ENCODE peak calls at places on chromosomes 6 and 20, in four cellular contexts. I is IMR-90, C is esophagus squamous epithelium, X is heart right ventricle. W is an unnamed sample.

GRCh38 chr6:8139451-8139850 is 37.1 kb upstream of the EEF1E1 start:
- DNase-seq in X (no peak), I (no peak), C (no peak), W (no peak)

GRCh38 chr6:162344935-162345599 is 382.5 kb downstream of the PRKN start:
- DNase-seq in C (no peak), I (no peak), X (no peak), W (no peak)

GRCh38 chr6:89117285-89118108 is at the start of gene SRSF12:
- DNase-seq in I (peak), X (peak), C (no peak), W (no peak)

GRCh38 chr20:44692932-44693476 is 22.2 kb upstream of the CCN5 start:
- DNase-seq in C (no peak), X (peak), I (peak), W (no peak)

GRCh38 chr6:170106906-170107525 is 183.9 kb downstream of the DLL1 start:
- DNase-seq in X (peak), I (no peak), C (no peak), W (no peak)

GRCh38 chr6:148242180-148242579 is 100.5 kb upstream of the SASH1 start:
- DNase-seq in X (peak), C (no peak), I (no peak), W (no peak)

GRCh38 chr6:162825597-162825996 is 97.8 kb downstream of the PACRG start:
- DNase-seq in I (no peak), X (no peak), C (no peak), W (no peak)

GRCh38 chr20:19816386-19816785 is 58.3 kb downstream of the RIN2 start:
- DNase-seq in I (no peak), C (no peak), X (no peak), W (no peak)

GRCh38 chr6:82442320-82442719 is 78.7 kb downstream of the TPBG start:
- DNase-seq in I (no peak), C (no peak), X (no peak), W (no peak)

GRCh38 chr20:4006640-4007039 is 8.7 kb downstream of the RNF24 start:
- DNase-seq in X (peak), I (no peak), C (no peak), W (no peak)

GRCh38 chr6:49606696-49607390 is 29.8 kb downstream of the RHAG start:
- DNase-seq in I (peak), C (no peak), X (peak), W (no peak)

GRCh38 chr6:130787726-130788500 is 39.3 kb upstream of the SMLR1 start:
- DNase-seq in X (no peak), C (no peak), I (no peak), W (no peak)

GRCh38 chr6:159061805-159062563 is 17.2 kb upstream of the TAGAP start:
- DNase-seq in I (no peak), X (no peak), C (no peak), W (peak)
- TF ChIP-seq CTCF in I (no peak), X (no peak), C (no peak), W (no peak)

GRCh38 chr6:2760882-2761842 is 4.0 kb upstream of the WRNIP1 start:
- DNase-seq in C (no peak), I (no peak), X (no peak), W (no peak)
- TF ChIP-seq CTCF in C (peak), I (peak), X (peak), W (peak)

DNA sequence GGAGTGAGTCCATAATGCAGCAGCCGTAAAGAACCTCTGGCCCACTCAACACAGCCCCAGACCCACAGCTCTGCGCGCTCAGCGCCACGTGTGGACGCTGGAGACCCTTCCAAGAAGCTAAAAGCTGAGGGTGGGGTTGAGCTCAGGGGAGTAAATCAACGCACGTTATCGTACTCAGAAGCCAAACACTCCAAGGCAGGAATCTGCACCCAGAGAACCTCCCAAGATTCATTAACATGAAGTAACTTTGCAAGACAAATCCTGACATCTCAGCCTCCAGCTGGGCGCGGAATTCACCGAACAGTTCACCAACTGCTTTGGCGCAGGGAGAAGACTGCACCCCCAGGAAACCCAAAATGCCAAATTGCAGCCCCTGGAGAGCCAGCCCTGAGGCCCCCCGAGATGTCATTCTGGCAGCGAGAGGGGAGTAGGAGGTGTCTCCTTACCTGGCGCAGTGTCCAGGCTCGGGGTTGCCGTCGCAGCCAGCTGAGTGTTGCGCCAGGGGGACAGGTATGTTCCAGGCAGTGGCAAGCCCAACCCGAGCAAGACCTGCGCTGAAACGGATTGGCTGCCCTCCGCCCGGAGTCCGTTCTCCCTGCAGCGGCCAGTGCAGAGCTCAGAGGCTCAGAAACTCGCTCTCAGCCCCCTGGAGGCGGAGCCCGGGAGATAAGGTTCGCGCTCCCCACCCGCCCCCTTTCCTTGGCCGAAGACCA is at the start of gene COL21A1:
- DNase-seq in I (no peak), X (peak), C (no peak), W (no peak)
- TF ChIP-seq CTCF in I (peak), X (peak), C (peak), W (peak)

GRCh38 chr6:112116215-112116614 is 28.8 kb downstream of the FAM229B start:
- DNase-seq in C (no peak), I (no peak), X (no peak), W (no peak)
- TF ChIP-seq CTCF in C (no peak), I (no peak), X (no peak), W (no peak)

DNA sequence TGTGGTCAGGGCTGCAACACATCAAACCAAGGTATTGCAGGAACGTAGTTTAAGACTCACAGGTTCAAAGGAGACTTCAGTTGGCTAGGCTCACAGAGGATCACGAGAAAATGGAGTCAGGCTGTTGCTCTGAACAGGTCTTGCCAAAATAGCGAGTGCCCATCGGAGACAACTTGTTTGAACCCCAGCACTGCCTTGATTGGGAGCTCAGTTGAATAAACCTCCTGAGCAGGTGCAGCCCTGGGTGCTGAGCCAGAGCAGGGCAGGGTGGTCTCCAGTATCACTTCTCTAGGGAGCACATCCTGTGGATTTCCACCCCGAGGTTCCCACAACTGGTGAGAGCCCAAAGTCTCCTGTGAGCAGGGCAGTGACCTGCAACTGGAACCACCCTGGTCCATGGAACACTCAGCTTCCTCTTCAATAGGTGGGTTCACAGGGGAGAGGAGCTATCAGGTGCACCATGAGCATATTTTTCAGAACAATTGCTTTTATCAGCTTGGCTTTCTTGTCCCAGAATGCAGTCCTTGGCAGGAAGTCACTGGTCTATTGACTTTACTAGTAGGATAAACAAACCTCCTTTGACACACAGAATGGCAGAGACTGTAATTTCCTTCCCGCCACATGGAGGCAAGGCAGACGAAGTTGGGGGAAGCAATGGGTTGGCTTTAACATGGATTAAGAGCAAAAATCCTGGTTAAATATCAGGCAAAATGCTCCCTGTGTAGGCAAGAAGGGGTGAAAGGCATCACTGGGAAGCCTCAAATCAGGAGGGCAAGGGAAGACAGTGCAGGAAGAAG is 267.7 kb upstream of the FOXQ1 start:
- DNase-seq in I (no peak), C (no peak), X (no peak), W (no peak)
- TF ChIP-seq CTCF in I (no peak), C (no peak), X (no peak), W (no peak)

GRCh38 chr20:8722277-8722928 is 346.5 kb upstream of the PLCB4 start:
- DNase-seq in C (no peak), I (peak), X (peak), W (no peak)
- TF ChIP-seq CTCF in C (peak), I (peak), X (peak), W (peak)

GRCh38 chr20:1299522-1299921 is 29.4 kb downstream of the SDCBP2 start:
- DNase-seq in X (no peak), C (no peak), I (no peak), W (no peak)
- TF ChIP-seq CTCF in X (no peak), C (peak), I (no peak), W (peak)

W was measured in CD14-positive monocyte.